ENCODE peak calls at places on chromosome 6, in five cellular contexts. U is stomach, M is IMR-90, I is K562, B is body of pancreas. T is an unnamed sample.
A peak's percentile ranks its signal among the peaks of the same experiment; 100 is the strongest.

GRCh38 chr6:15888798-15889772 is 226.3 kb upstream of the DTNBP1 start:
- DNase-seq in U (no peak), M (no peak), I (no peak), B (no peak), T (no peak)

GRCh38 chr6:135014353-135014832 is 40.2 kb downstream of the HBS1L start:
- DNase-seq in U (no peak), M (no peak), I (no peak), B (no peak), T (no peak)

GRCh38 chr6:34246563-34247391 is 2.0 kb downstream of the SMIM29 start:
- DNase-seq in U (no peak), M (peak; percentile 46), I (peak; percentile 72), B (no peak), T (peak; percentile 60)

GRCh38 chr6:127857051-127857637 is 43.7 kb downstream of the THEMIS start:
- DNase-seq in U (no peak), M (no peak), I (no peak), B (no peak), T (no peak)

GRCh38 chr6:163137036-163137435 is 277.5 kb upstream of the QKI start:
- DNase-seq in U (no peak), M (no peak), I (no peak), B (no peak), T (no peak)

GRCh38 chr6:136609878-136610706 is 59.9 kb upstream of the MAP7 start:
- DNase-seq in U (peak; percentile 64), M (peak; percentile 100), I (peak; percentile 74), B (peak; percentile 66), T (peak; percentile 4)

GRCh38 chr6:4155848-4156466 is 20.6 kb upstream of the ECI2 start:
- DNase-seq in U (peak; percentile 80), M (peak; percentile 86), I (peak; percentile 82), B (peak; percentile 89), T (peak; percentile 83)

GRCh38 chr6:42417641-42418112 is 34.0 kb downstream of the TRERF1 start:
- DNase-seq in U (no peak), M (no peak), I (no peak), B (no peak), T (no peak)

GRCh38 chr6:141541766-141542324 is 590.9 kb upstream of the GJE1 start:
- DNase-seq in U (no peak), M (peak; percentile 37), I (no peak), B (no peak), T (no peak)

GRCh38 chr6:116536216-116536621 is 9.3 kb downstream of the TRAPPC3L start:
- DNase-seq in U (no peak), M (peak; percentile 71), I (peak; percentile 57), B (peak; percentile 44), T (peak; percentile 63)

GRCh38 chr6:153117986-153118886 is 12.8 kb downstream of the RGS17 start:
- DNase-seq in U (no peak), M (peak; percentile 83), I (no peak), B (no peak), T (peak; percentile 32)

GRCh38 chr6:48979085-48979484 is 484.0 kb downstream of the MMUT start:
- DNase-seq in U (no peak), M (no peak), I (no peak), B (no peak), T (no peak)

GRCh38 chr6:21791596-21791995 is 198.0 kb downstream of the SOX4 start:
- DNase-seq in U (no peak), M (peak; percentile 52), I (no peak), B (no peak), T (no peak)

GRCh38 chr6:127564761-127565160 is 12.2 kb upstream of the C6orf58 start:
- DNase-seq in U (no peak), M (no peak), I (no peak), B (no peak), T (no peak)

GRCh38 chr6:26031595-26032386 is 55.4 kb upstream of the HFE start:
- DNase-seq in U (peak; percentile 75), M (peak; percentile 97), I (peak; percentile 99), B (peak; percentile 90), T (peak; percentile 98)
- TF ChIP-seq POLR2A in U (no peak), M (peak; percentile 98), I (peak; percentile 100), B (peak; percentile 10), T (peak; percentile 100)

DNA sequence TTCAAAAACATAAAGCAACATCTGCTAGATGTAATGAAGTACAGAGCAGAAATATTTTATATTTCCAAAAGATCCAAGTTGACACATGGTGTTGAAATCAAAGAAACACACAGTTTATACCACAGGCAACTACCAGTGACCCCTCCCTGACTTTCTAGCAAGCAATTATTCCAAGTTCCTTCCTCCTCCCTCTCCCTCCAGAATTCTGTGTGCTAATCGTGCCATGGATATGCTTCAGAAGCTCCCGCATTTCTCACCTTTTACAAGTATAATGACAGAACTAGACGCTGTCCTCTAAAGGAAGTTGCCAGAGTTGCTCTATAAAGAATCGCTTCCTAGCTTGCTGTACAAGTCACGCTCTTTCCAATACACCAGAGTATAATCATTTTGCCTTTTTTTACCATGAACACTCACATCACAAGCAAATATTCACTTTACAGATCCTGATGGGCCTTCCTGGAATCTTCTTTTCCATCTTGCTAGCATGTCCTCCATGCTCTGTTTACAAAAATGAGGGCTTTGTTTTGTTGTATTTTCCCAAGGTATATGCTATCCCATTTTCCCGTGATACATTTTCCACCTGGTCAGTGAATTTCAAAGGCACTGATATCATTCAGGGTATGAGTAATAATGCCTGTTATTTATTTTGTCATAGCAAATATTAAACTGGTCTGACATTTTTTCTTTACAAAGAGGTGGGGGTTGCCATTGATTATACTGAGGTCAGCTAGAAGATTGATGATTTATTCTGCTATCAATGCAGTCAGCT is 64.4 kb downstream of the ARHGAP18 start:
- DNase-seq in U (no peak), M (no peak), I (no peak), B (no peak), T (no peak)
- TF ChIP-seq POLR2A in U (no peak), M (no peak), I (no peak), B (no peak), T (no peak)

DNA sequence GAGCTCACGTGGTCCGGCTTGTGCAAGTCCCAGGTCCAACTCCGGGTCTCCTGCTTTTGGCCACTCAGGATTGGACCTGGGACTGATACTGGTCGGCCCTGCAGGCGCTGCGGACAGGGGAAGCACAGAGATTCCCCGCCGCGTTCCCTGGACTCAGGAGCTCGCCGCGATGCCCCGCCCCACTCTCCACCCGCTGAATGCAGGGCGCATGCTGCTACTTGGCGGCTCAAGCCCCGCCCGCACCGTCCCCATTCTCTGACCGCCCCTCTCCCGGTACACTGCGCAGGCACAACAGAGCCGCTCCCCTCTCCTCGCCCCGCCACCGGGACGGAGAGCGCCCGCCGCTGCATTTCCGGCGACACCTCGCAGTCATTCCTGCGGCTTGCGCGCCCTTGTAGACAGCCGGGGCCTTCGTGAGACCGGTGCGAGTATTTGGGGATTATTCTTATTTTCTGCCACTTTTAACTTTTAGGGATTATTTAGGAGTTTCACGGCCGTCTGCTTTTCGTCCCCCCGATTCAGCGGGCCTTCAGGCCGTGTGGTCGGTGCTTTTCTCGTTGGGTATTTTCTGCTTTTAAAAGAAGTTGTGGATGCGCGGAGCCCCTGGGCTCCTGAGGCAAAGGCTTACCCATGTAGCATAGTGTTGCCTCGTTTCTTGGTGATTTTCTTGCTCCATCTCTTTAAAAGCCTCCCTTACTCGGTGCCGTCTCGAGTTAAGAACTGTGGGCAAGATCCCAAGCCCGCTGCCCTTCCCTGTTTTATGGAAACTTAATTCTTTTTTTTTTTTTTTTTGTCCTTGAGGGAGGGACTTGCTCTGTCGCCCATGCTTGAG is at the start of gene TMEM14C:
- DNase-seq in U (peak; percentile 99), M (peak; percentile 99), I (peak; percentile 98), B (peak; percentile 99), T (peak; percentile 93)
- TF ChIP-seq POLR2A in U (no peak), M (peak; percentile 89), I (peak; percentile 96), B (peak; percentile 93), T (peak; percentile 85)

GRCh38 chr6:131636880-131637792 is at the start of gene ENPP3:
- DNase-seq in U (no peak), M (peak; percentile 13), I (peak; percentile 52), B (no peak), T (peak; percentile 21)

GRCh38 chr6:131631625-131632284 is 3.7 kb upstream of the MED23 start:
- DNase-seq in U (no peak), M (no peak), I (no peak), B (no peak), T (no peak)

GRCh38 chr6:131638013-131638412 is 911 bp downstream of the ENPP3 start:
- DNase-seq in U (no peak), M (no peak), I (peak; percentile 34), B (no peak), T (peak; percentile 22)

GRCh38 chr6:131640100-131640499 is 3.0 kb downstream of the ENPP3 start:
- DNase-seq in U (no peak), M (no peak), I (no peak), B (no peak), T (peak; percentile 60)

DNA sequence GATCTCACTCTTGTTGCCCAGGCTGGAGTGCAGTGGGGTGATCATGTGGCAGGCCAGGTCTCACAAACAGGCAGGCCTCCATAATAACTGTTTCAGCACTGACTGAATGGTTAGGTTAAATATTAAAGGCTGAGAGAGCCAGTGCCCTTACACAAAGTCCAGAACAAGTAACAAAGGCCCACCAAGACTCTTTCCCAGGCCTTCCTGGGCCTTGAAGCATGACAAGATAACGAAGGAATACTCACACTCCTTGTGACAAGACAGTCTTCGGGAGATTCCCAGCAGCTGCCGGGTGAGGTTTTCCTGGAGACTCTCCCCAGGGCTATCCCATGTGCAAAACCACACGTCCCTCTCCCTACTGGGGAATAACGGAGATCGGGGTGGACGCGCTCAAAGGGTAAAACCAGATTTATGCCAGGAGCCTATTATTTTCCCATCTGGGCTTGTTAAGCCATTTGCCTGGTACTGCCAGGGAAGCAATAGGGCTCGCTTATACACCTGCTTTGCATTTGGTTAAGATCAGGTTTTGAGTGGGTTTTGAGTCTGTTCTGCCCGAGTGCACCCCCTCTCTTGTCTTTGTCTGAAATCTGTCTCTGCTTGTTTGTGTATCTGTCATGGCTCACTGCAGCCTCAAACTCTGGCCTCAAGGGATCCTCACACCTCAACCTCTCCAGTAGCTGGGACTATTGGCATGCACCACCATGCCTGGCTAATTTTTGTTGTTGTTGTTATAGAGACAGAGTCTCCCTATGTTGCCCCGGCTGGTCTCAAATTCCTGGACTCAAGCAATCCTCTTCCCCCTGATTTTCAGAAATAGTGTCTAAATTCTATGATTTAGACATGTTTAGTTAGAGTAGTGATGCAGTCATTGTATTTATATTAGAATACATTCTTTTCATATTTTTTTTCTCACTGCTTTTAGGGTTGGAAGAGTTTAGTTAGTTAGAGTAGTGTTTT is 1.4 kb upstream of the ENPP3 start:
- DNase-seq in U (no peak), M (no peak), I (no peak), B (no peak), T (no peak)
- TF ChIP-seq POLR2A in U (no peak), M (no peak), I (no peak), B (no peak), T (no peak)

GRCh38 chr6:96279084-96279483 is 242.5 kb upstream of the UFL1 start:
- DNase-seq in U (no peak), M (no peak), I (no peak), B (no peak), T (no peak)

DNA sequence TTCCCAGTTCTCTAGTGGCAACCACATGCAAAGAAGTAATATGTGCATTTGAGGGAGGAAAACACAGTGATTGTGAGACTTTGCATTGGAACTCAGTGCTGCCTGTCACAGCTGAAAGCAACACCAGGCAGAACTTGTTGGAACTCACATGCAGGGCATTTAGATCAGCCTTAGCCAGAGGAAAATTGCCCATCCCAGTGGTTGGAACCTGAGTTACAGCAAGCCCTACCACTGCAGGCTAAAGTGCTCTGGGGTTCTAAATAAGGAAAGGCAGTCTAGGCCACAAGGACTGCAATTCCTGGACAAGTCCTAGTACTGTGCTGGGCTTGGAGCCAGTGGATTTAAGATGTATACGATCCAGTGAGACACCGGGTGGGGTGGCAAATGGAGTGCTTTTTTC is 245.3 kb upstream of the UFL1 start:
- DNase-seq in U (no peak), M (no peak), I (no peak), B (no peak), T (no peak)
- TF ChIP-seq POLR2A in U (no peak), M (no peak), I (no peak), B (no peak), T (no peak)